ENCODE peak calls at places on chromosomes 1 and 21, in seven cellular contexts. R, C, Q, E, S, N and D are unnamed samples.
A peak's percentile ranks its signal among the peaks of the same experiment; 100 is the strongest.

GRCh38 chr1:234486858-234487830 is 8.2 kb upstream of the TARBP1 start:
- DNase-seq in Q (peak; percentile 38), E (peak; percentile 46), N (no peak), R (no peak), C (no peak), S (peak; percentile 91), D (peak; percentile 55)

GRCh38 chr1:80966266-80966665 is 834.5 kb upstream of the ADGRL2 start:
- DNase-seq in C (no peak), N (no peak), E (no peak), Q (no peak), S (no peak), R (no peak), D (no peak)

GRCh38 chr21:35473496-35473895 is 424.4 kb upstream of the RUNX1 start:
- DNase-seq in C (no peak), R (no peak), S (no peak), N (no peak), Q (no peak), E (no peak), D (no peak)

GRCh38 chr1:6145864-6146410 is 34.2 kb downstream of the CHD5 start:
- DNase-seq in N (no peak), C (no peak), S (no peak), R (no peak), Q (no peak), E (no peak), D (no peak)

GRCh38 chr1:89894210-89894668 is 73.4 kb downstream of the LRRC8D start:
- DNase-seq in N (no peak), S (peak; percentile 90), E (no peak), R (no peak), C (no peak), Q (no peak), D (peak; percentile 55)

GRCh38 chr1:23720256-23720995 is 22.8 kb upstream of the ELOA start:
- DNase-seq in Q (no peak), E (no peak), R (no peak), C (no peak), N (no peak), S (no peak), D (no peak)

GRCh38 chr1:30477588-30477987 is 245.8 kb downstream of the MATN1 start:
- DNase-seq in C (no peak), R (no peak), S (no peak), N (no peak), E (no peak), Q (peak; percentile 21), D (no peak)

GRCh38 chr1:229325873-229326502 is 16.9 kb downstream of the CCSAP start:
- DNase-seq in S (peak; percentile 3), Q (no peak), C (no peak), N (no peak), E (no peak), R (no peak), D (no peak)

GRCh38 chr1:22665752-22666151 is 12.7 kb downstream of the C1QB start:
- DNase-seq in C (no peak), N (no peak), S (peak; percentile 56), E (no peak), Q (no peak), R (no peak), D (no peak)

GRCh38 chr1:166814611-166815010 is 24.7 kb upstream of the POGK start:
- DNase-seq in E (no peak), N (no peak), R (no peak), Q (peak; percentile 43), S (no peak), C (peak; percentile 25), D (no peak)

GRCh38 chr1:88188038-88188437 is 496.0 kb upstream of the PKN2 start:
- DNase-seq in C (no peak), E (no peak), R (no peak), S (no peak), N (no peak), Q (no peak), D (no peak)

GRCh38 chr21:32206631-32207030 is 72.2 kb downstream of the MIS18A start:
- DNase-seq in N (no peak), R (no peak), Q (no peak), S (no peak), E (no peak), C (no peak), D (no peak)
- H3K4me3 ChIP-seq in N (no peak overlapping the region), R (no peak overlapping the region), Q (no peak overlapping the region), S (no peak overlapping the region), E (no peak overlapping the region), C (no peak overlapping the region), D (no peak overlapping the region)

GRCh38 chr1:204128964-204129896 is 22.6 kb downstream of the ETNK2 start:
- DNase-seq in N (peak; percentile 87), S (peak; percentile 74), C (no peak), E (peak; percentile 82), Q (peak; percentile 78), R (peak; percentile 95), D (no peak)

GRCh38 chr1:204132718-204133117 is 19.1 kb downstream of the ETNK2 start:
- DNase-seq in S (no peak), N (no peak), R (no peak), Q (no peak), C (no peak), E (no peak), D (no peak)

GRCh38 chr1:204131978-204132377 is 19.9 kb downstream of the ETNK2 start:
- DNase-seq in E (no peak), N (peak; percentile 37), R (no peak), S (no peak), C (no peak), Q (no peak), D (no peak)

GRCh38 chr1:204130178-204130577 is 21.7 kb downstream of the ETNK2 start:
- DNase-seq in Q (peak; percentile 71), C (no peak), N (peak; percentile 54), R (no peak), E (peak; percentile 50), S (no peak), D (no peak)

DNA sequence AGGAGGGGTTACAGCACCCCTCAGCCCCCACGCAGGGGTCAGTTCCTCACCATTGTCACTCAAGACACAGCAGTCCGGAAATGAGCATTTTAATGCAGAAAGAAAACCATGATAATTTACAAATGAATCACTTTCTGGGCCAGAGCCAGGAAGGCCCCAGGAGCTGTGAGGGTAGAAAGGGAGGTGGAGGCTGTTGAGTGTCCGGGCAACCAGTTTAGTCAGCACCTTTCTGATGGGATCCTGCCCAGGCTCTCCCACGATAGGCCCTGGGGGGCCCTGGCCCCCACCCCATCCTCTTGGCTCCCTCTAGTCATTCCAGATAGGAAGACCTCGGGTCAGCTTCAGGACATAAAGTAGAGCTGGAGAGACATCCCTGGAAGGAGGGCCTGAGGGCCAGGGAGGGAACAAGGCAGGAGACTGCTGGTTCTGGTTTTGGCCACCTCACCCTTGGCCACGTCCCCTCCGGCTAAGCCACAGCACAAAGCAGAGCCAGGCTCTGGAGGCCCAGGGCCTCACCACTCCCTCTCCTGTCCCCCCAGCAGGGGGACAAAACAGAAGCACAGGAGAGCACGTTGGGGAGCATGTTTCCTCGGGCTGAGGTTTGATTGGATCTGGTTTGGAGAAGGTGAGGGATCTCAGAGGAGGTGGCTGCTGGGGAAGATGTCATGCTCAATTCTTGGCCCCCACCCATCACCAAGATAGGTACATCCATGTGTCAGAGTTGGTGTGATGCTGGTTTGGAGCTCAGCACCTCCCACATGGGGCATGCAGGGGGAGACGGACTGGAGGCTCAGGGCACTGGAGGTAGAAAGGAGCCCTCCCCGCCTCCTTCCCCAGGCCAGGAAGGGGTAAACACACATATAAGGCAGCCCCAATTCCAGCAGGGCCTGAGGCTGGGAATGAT is 20.6 kb downstream of the ETNK2 start:
- DNase-seq in C (peak; percentile 43), S (peak; percentile 86), Q (no peak), N (peak; percentile 54), E (peak; percentile 87), R (no peak), D (peak; percentile 87)
- TF ChIP-seq CTCF in C (peak; percentile 5), S (peak; percentile 6), Q (no peak), N (no peak), E (no peak), R (no peak), D (peak; percentile 25)

DNA sequence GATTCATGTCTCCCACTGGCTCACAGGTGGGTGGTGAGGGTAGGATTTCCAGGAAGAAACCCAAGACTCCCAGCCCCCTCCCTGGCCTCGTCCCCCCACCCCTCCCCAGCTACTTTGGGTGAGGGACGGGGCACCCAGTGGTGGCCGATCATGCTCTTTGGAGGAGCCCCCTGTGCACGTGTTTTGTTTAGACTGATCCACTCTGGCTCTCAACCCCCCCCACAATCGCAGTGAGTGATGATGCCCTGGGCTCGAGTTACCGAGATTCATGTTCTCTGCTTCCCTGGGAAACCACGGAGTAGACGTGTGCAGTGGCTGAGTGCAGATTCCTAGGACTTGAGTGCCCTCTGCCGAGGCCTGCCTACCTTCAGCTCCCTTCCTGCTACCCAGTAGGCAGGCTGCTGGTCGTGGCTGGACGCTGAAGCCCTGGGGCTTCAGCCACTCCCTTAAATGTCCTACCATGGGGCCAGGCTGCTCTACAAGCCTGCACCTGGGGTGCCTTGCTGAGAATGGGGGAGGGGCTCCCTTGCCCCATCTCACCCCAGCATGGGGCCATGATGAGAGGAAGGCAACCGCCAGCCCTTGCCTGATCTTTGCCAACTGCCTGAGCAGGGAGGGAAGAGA is 3.9 kb upstream of the GRIK3 start:
- DNase-seq in N (no peak), C (no peak), Q (no peak), E (no peak), S (no peak), R (no peak), D (no peak)
- H3K4me3 ChIP-seq in N (no peak overlapping the region), C (no peak overlapping the region), Q (no peak overlapping the region), E (no peak overlapping the region), S (no peak overlapping the region), R (no peak overlapping the region), D (no peak overlapping the region)

DNA sequence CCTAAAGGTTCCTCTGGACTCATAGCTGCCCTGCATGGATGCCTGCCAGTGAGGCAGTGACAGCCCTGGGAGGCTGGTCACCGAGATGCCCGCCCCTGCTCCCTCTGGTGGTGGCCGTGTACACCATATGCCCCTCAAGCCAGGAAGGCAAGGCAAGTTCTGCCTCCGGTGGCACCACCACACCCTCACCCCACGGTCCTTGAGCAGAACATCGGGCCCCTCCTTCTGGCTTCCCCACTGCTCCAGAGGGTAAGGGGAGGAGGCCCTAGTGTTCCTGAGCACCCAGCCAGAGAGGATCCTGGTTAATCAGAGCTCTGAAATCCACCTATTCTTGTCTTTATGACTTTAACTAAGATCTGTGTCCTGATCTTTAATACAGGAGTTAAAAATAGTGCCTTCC is 1.6 kb upstream of the S100A14 start:
- DNase-seq in C (no peak), N (peak; percentile 86), R (peak; percentile 93), S (peak; percentile 51), E (peak; percentile 71), Q (peak; percentile 91), D (no peak)
- TF ChIP-seq CTCF in C (peak; percentile 90), N (peak; percentile 66), R (peak; percentile 70), S (peak; percentile 52), E (peak; percentile 39), Q (peak; percentile 81), D (no peak)

GRCh38 chr1:169426174-169426716 is 1.0 kb downstream of the CCDC181 start:
- DNase-seq in N (no peak), R (no peak), E (no peak), Q (no peak), S (no peak), C (no peak), D (no peak)
- H3K4me3 ChIP-seq in N (peak overlapping the region; percentile 55), R (no peak overlapping the region), E (peak overlapping the region; percentile 45), Q (peak overlapping the region; percentile 48), S (no peak overlapping the region), C (no peak overlapping the region), D (peak overlapping the region; percentile 61)